ENCODE peak calls at places on chromosome 5, in nine cellular contexts. U, B, C, D, L, N, H, E and V are unnamed samples.

GRCh38 chr5:75274486-75274885 is 37.8 kb upstream of the ANKRD31 start:
- DNase-seq in U (no peak), B (no peak), C (no peak), D (no peak), L (no peak), N (no peak), H (no peak), E (no peak), V (no peak)

GRCh38 chr5:142862585-142862984 is 92.4 kb downstream of the ARHGAP26 start:
- DNase-seq in U (no peak), B (no peak), C (no peak), D (no peak), L (no peak), N (no peak), H (peak; percentile 44), E (no peak), V (no peak)

GRCh38 chr5:68661237-68661636 is 432.6 kb upstream of the SLC30A5 start:
- DNase-seq in U (no peak), B (peak; percentile 62), C (no peak), D (no peak), L (peak; percentile 11), N (no peak), H (peak; percentile 57), E (no peak), V (peak; percentile 41)

GRCh38 chr5:1555011-1555807 is 31.4 kb upstream of the LPCAT1 start:
- DNase-seq in U (peak; percentile 75), B (peak; percentile 100), C (peak; percentile 82), D (peak; percentile 70), L (peak; percentile 83), N (no peak), H (peak; percentile 78), E (no peak), V (no peak)

GRCh38 chr5:38751103-38751502 is 94.7 kb upstream of the OSMR start:
- DNase-seq in U (no peak), B (peak; percentile 25), C (no peak), D (no peak), L (no peak), N (no peak), H (peak; percentile 8), E (no peak), V (no peak)

GRCh38 chr5:145162641-145163040 is 672.5 kb downstream of the PRELID2 start:
- DNase-seq in U (no peak), B (no peak), C (no peak), D (no peak), L (no peak), N (no peak), H (no peak), E (no peak), V (no peak)

GRCh38 chr5:103910002-103910401 is 347.4 kb upstream of the NUDT12 start:
- DNase-seq in U (peak; percentile 10), B (no peak), C (no peak), D (no peak), L (no peak), N (no peak), H (no peak), E (no peak), V (no peak)

GRCh38 chr5:134226441-134227192 is 744 bp upstream of the PPP2CA start:
- DNase-seq in U (no peak), B (peak; percentile 97), C (no peak), D (no peak), L (no peak), N (peak; percentile 90), H (peak; percentile 42), E (no peak), V (no peak)

GRCh38 chr5:6578676-6579343 is 54.0 kb downstream of the NSUN2 start:
- DNase-seq in U (no peak), B (no peak), C (no peak), D (no peak), L (no peak), N (no peak), H (no peak), E (no peak), V (no peak)